ENCODE peak calls at places on chromosome 7, in seven cellular contexts. V is GM23248; S is psoas muscle; I is IMR-90; H is esophagus squamous epithelium; Q is PC-9; F is CD4-positive, CD25-positive, alpha-beta regulatory T cell. K is an unnamed sample.

GRCh38 chr7:145082366-145083240 is 246.8 kb upstream of the TPK1 start:
- DNase-seq in V (no peak), S (no peak), I (no peak), H (no peak), Q (no peak), F (no peak), K (no peak)

GRCh38 chr7:139340037-139340807 is 915 bp upstream of the FMC1 start:
- DNase-seq in V (peak; percentile 99), S (peak; percentile 99), I (peak; percentile 99), H (peak; percentile 97), Q (peak; percentile 99), F (peak; percentile 98), K (peak; percentile 99)

GRCh38 chr7:72309476-72309875 is 102.7 kb downstream of the CALN1 start:
- DNase-seq in V (no peak), S (no peak), I (no peak), H (no peak), Q (no peak), F (no peak), K (no peak)

GRCh38 chr7:69849268-69849667 is 251.0 kb downstream of the AUTS2 start:
- DNase-seq in V (no peak), S (no peak), I (no peak), H (no peak), Q (no peak), F (no peak), K (no peak)

GRCh38 chr7:136086712-136087111 is 109.6 kb upstream of the MTPN start:
- DNase-seq in V (peak; percentile 87), S (no peak), I (peak; percentile 85), H (no peak), Q (peak; percentile 42), F (no peak), K (peak; percentile 78)

GRCh38 chr7:154620307-154620706 is 382.6 kb downstream of the PAXIP1 start:
- DNase-seq in V (no peak), S (no peak), I (no peak), H (no peak), Q (no peak), F (no peak), K (no peak)

GRCh38 chr7:94111009-94111408 is 106.9 kb upstream of the BET1 start:
- DNase-seq in V (no peak), S (no peak), I (no peak), H (no peak), Q (no peak), F (no peak), K (no peak)

GRCh38 chr7:142477079-142477651 is 219.3 kb upstream of the PRSS58 start:
- DNase-seq in V (peak; percentile 59), S (no peak), I (peak; percentile 27), H (no peak), Q (no peak), F (no peak), K (no peak)

GRCh38 chr7:98474558-98474957 is 73.7 kb upstream of the BAIAP2L1 start:
- DNase-seq in V (peak; percentile 10), S (no peak), I (no peak), H (no peak), Q (no peak), F (no peak), K (no peak)

GRCh38 chr7:122688385-122688998 is 10.4 kb downstream of the RNF133 start:
- DNase-seq in V (no peak), S (no peak), I (no peak), H (no peak), Q (no peak), F (no peak), K (no peak)

GRCh38 chr7:129782257-129783096 is 170.3 kb downstream of the UBE2H start:
- DNase-seq in V (peak; percentile 31), S (no peak), I (no peak), H (no peak), Q (peak; percentile 23), F (no peak), K (no peak)

GRCh38 chr7:36249091-36249490 is 96.0 kb downstream of the EEPD1 start:
- DNase-seq in V (no peak), S (no peak), I (no peak), H (no peak), Q (no peak), F (no peak), K (no peak)

GRCh38 chr7:154853063-154853726 is 149.7 kb downstream of the PAXIP1 start:
- DNase-seq in V (no peak), S (no peak), I (no peak), H (no peak), Q (no peak), F (no peak), K (no peak)

GRCh38 chr7:28419717-28420116 is 7.4 kb downstream of the CREB5 start:
- DNase-seq in V (peak; percentile 96), S (no peak), I (peak; percentile 98), H (no peak), Q (no peak), F (no peak), K (no peak)

GRCh38 chr7:27251513-27252306 is 9.1 kb downstream of the EVX1 start:
- DNase-seq in V (no peak), S (no peak), I (no peak), H (no peak), Q (no peak), F (no peak), K (no peak)

GRCh38 chr7:27254625-27255024 is 12.0 kb downstream of the EVX1 start:
- DNase-seq in V (peak; percentile 31), S (no peak), I (no peak), H (no peak), Q (peak; percentile 71), F (no peak), K (no peak)

GRCh38 chr7:27251136-27251512 is 8.5 kb downstream of the EVX1 start:
- DNase-seq in V (no peak), S (no peak), I (no peak), H (no peak), Q (no peak), F (no peak), K (no peak)

GRCh38 chr7:27249724-27250636 is 7.4 kb downstream of the EVX1 start:
- DNase-seq in V (no peak), S (no peak), I (no peak), H (no peak), Q (no peak), F (no peak), K (no peak)

GRCh38 chr7:27252935-27253333 is 10.3 kb downstream of the EVX1 start:
- DNase-seq in V (no peak), S (no peak), I (no peak), H (no peak), Q (no peak), F (no peak), K (no peak)
- H3K27me3 ChIP-seq in V (peaks cover 56% of the 10 kb centered on the region), S (peaks cover 37% of the 10 kb centered on the region), I (peaks cover 72% of the 10 kb centered on the region), H (peaks cover 51% of the 10 kb centered on the region), Q (peaks cover 24% of the 10 kb centered on the region), F (peaks cover 43% of the 10 kb centered on the region), K (peaks cover 13% of the 10 kb centered on the region)

GRCh38 chr7:131359136-131359776 is 31.6 kb downstream of the MKLN1 start:
- DNase-seq in V (no peak), S (no peak), I (peak; percentile 69), H (no peak), Q (no peak), F (no peak), K (no peak)

GRCh38 chr7:131354390-131354789 is 26.7 kb downstream of the MKLN1 start:
- DNase-seq in V (peak; percentile 24), S (no peak), I (no peak), H (no peak), Q (no peak), F (no peak), K (no peak)

GRCh38 chr7:131355917-131356777 is 28.5 kb downstream of the MKLN1 start:
- DNase-seq in V (no peak), S (no peak), I (no peak), H (no peak), Q (no peak), F (no peak), K (no peak)

GRCh38 chr7:131358636-131359035 is 31.0 kb downstream of the MKLN1 start:
- DNase-seq in V (no peak), S (no peak), I (no peak), H (no peak), Q (no peak), F (no peak), K (no peak)

GRCh38 chr7:131357282-131357880 is 29.7 kb downstream of the MKLN1 start:
- DNase-seq in V (no peak), S (no peak), I (no peak), H (no peak), Q (no peak), F (no peak), K (no peak)
- H3K4me1 ChIP-seq in V (peaks cover 8% of the 10 kb centered on the region), S (peaks cover 70% of the 10 kb centered on the region), I (no peaks in the 10 kb centered on the region), H (no peaks in the 10 kb centered on the region), Q (no peaks in the 10 kb centered on the region), F (peaks cover 43% of the 10 kb centered on the region), K (peaks cover 5% of the 10 kb centered on the region)

DNA sequence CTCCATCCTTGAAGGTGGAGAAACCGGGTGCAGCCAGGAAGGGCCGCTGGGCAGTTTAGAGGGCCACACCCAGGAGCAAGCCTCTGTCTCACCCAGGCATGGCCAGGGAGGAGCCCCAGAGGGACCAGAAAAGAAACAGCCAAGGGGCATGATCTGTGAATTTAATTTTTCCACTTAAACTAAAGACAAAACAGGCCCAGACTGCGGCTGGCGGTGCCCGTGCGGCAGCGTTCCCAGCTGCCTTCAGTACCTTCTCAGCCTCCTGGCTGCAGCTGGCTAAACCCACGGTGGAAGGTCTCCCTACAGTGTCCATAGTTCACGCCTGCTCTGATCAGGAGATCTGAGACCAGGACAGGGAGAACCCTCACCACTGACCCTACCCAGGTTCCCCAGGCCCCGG is 12.9 kb downstream of the UNCX start:
- DNase-seq in V (no peak), S (peak; percentile 23), I (no peak), H (no peak), Q (no peak), F (no peak), K (no peak)
- H3K27ac ChIP-seq in V (no peak overlapping the region), S (no peak overlapping the region), I (no peak overlapping the region), H (no peak overlapping the region), Q (no peak overlapping the region), F (no peak overlapping the region), K (no peak overlapping the region)

GRCh38 chr7:92354214-92354613 is 93.1 kb upstream of the GATAD1 start:
- DNase-seq in V (no peak), S (no peak), I (no peak), H (no peak), Q (no peak), F (no peak), K (no peak)

GRCh38 chr7:92360387-92360786 is 86.9 kb upstream of the GATAD1 start:
- DNase-seq in V (peak; percentile 35), S (no peak), I (peak; percentile 31), H (no peak), Q (no peak), F (no peak), K (no peak)

GRCh38 chr7:92359801-92360200 is 87.5 kb upstream of the GATAD1 start:
- DNase-seq in V (peak; percentile 18), S (no peak), I (peak; percentile 10), H (no peak), Q (no peak), F (no peak), K (no peak)

GRCh38 chr7:92362131-92362530 is 85.2 kb upstream of the GATAD1 start:
- DNase-seq in V (no peak), S (no peak), I (no peak), H (no peak), Q (no peak), F (no peak), K (no peak)

GRCh38 chr7:92357260-92357659 is 90.0 kb upstream of the GATAD1 start:
- DNase-seq in V (no peak), S (no peak), I (no peak), H (no peak), Q (no peak), F (no peak), K (no peak)
- H3K27me3 ChIP-seq in V (no peaks in the 10 kb centered on the region), S (no peaks in the 10 kb centered on the region), I (no peaks in the 10 kb centered on the region), H (no peaks in the 10 kb centered on the region), Q (no peaks in the 10 kb centered on the region), F (no peaks in the 10 kb centered on the region), K (no peaks in the 10 kb centered on the region)